ENCODE peak calls at places on chromosome 16, in five cellular contexts. P is transverse colon, E is HCT116, V is HepG2, I is sigmoid colon. H is an unnamed sample.

GRCh38 chr16:320206-320605 is 32.3 kb downstream of the AXIN1 start:
- DNase-seq in I (no peak), E (no peak), V (no peak), P (no peak), H (no peak)

GRCh38 chr16:24645739-24646645 is 83.5 kb upstream of the TNRC6A start:
- DNase-seq in V (peak), E (peak), I (peak), P (no peak), H (no peak)

GRCh38 chr16:8583712-8584111 is 6.6 kb downstream of the TMEM114 start:
- DNase-seq in V (no peak), I (no peak), E (peak), P (no peak), H (no peak)

GRCh38 chr16:65059421-65059980 is 62.4 kb downstream of the CDH11 start:
- DNase-seq in E (no peak), V (no peak), I (no peak), P (no peak), H (no peak)

GRCh38 chr16:24070851-24071250 is 185.3 kb upstream of the CACNG3 start:
- DNase-seq in P (no peak), I (no peak), E (peak), V (peak), H (no peak)

GRCh38 chr16:56742030-56742984 is 12.4 kb downstream of the NUP93 start:
- DNase-seq in V (no peak), P (no peak), E (peak), I (no peak), H (no peak)

GRCh38 chr16:65249768-65250167 is 127.9 kb upstream of the CDH11 start:
- DNase-seq in E (no peak), V (no peak), P (no peak), I (peak), H (no peak)

GRCh38 chr16:48531011-48531962 is 78.7 kb downstream of the N4BP1 start:
- DNase-seq in E (no peak), P (no peak), I (peak), V (no peak), H (no peak)

GRCh38 chr16:3401719-3402397 is 843 bp downstream of the ZNF174 start:
- DNase-seq in V (peak), I (no peak), P (no peak), E (no peak), H (no peak)

GRCh38 chr16:65318590-65319267 is 196.9 kb upstream of the CDH11 start:
- DNase-seq in V (no peak), P (no peak), I (no peak), E (no peak), H (no peak)

GRCh38 chr16:53094013-53094630 is 39.3 kb downstream of the CHD9 start:
- DNase-seq in E (no peak), I (peak), V (no peak), P (peak), H (peak)

GRCh38 chr16:75097941-75098897 is 18.4 kb downstream of the LDHD start:
- DNase-seq in E (no peak), V (no peak), I (no peak), P (no peak), H (no peak)

GRCh38 chr16:3650631-3651265 is 3.7 kb upstream of the DNASE1 start:
- DNase-seq in P (no peak), V (no peak), E (no peak), I (peak), H (no peak)

GRCh38 chr16:75065149-75065807 is 51.3 kb downstream of the LDHD start:
- DNase-seq in V (no peak), I (no peak), P (peak), E (no peak), H (peak)

GRCh38 chr16:69494993-69495392 is 70.6 kb downstream of the CYB5B start:
- DNase-seq in P (peak), V (peak), I (no peak), E (peak), H (no peak)

GRCh38 chr16:1770328-1771071 is 843 bp downstream of the NME3 start:
- DNase-seq in E (peak), I (peak), P (peak), V (no peak), H (peak)

GRCh38 chr16:50313596-50314483 is 47.5 kb downstream of the ADCY7 start:
- DNase-seq in V (peak), I (peak), P (no peak), E (no peak), H (no peak)

GRCh38 chr16:12971216-12971615 is 69.8 kb downstream of the SHISA9 start:
- DNase-seq in E (no peak), V (no peak), P (no peak), I (no peak), H (no peak)

GRCh38 chr16:49487746-49488145 is 114.1 kb downstream of the C16orf78 start:
- DNase-seq in P (peak), I (peak), V (no peak), E (no peak), H (no peak)

GRCh38 chr16:569445-570254 is at the start of gene PIGQ:
- DNase-seq in V (peak), I (peak), P (peak), E (no peak), H (peak)

GRCh38 chr16:67855789-67856188 is 8.3 kb upstream of the CENPT start:
- DNase-seq in E (no peak), V (no peak), I (no peak), P (no peak), H (no peak)

GRCh38 chr16:57358527-57359095 is at the start of gene CCL22:
- DNase-seq in E (no peak), P (no peak), V (no peak), I (no peak), H (no peak)

GRCh38 chr16:68473358-68474064 is 25.2 kb upstream of the SMPD3 start:
- DNase-seq in V (no peak), E (no peak), I (no peak), P (no peak), H (no peak)

GRCh38 chr16:26816885-26817571 is 249.7 kb upstream of the C16orf82 start:
- DNase-seq in E (no peak), P (no peak), I (no peak), V (no peak), H (no peak)

GRCh38 chr16:24689128-24689527 is 40.3 kb upstream of the TNRC6A start:
- DNase-seq in P (no peak), I (no peak), V (peak), E (peak), H (no peak)

GRCh38 chr16:61957075-61957474 is 79.2 kb downstream of the CDH8 start:
- DNase-seq in I (no peak), P (no peak), E (no peak), V (no peak), H (no peak)

DNA sequence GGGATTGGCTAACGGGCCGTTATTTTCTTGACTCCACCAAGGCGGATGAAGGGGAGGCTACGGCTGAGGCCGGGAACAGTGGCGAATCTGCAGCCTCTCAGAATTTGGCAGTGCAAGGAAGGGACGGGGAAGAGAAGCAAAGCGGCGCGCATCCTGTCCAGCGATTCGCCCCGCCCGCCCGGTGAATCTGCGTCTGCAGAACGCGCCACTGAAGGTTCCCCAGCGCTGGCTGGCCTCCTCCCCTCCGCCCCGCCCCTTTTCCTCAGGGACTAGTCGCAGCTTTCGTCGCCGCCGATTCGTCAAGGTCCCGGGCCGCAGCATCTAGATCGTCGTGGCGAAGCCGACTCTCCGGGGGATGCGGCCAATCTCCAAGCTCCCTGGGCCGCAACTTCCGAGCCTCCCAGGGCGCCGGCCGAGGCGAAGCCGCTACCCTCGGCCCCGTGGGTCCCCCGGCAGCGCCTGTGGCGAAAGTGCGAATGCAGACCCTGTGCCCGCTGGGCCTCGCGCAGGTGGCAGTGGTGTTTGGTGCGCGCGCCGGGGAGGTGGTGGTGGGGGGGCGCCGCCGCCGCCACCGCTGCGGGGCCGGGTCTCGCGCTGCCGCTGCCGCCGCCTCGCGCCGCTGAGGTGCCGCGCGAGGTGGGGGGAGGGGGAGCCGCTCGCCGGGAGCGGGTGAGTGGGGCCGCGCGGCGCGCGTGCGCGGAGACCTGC is at the start of gene SETD1A:
- DNase-seq in V (peak), E (peak), I (peak), P (peak), H (peak)
- TF ChIP-seq POLR2A in V (no peak), E (no peak), I (peak), P (peak), H (peak)

GRCh38 chr16:86568677-86569623 is 2.3 kb downstream of the FOXC2 start:
- DNase-seq in E (no peak), P (no peak), I (no peak), V (no peak), H (no peak)
- H3K4me3 ChIP-seq in E (no peak), P (no peak), I (peak), V (no peak), H (no peak)

GRCh38 chr16:89727406-89728120 is 6.2 kb downstream of the ZNF276 start:
- DNase-seq in P (no peak), I (no peak), V (no peak), E (no peak), H (no peak)
- TF ChIP-seq POLR2AphosphoS5 in P (no peak), I (no peak), V (no peak), E (no peak), H (no peak)

GRCh38 chr16:66801320-66802105 is at the start of gene TERB1:
- DNase-seq in V (no peak), E (no peak), I (no peak), P (no peak), H (no peak)

GRCh38 chr16:66798162-66798561 is 3.2 kb downstream of the TERB1 start:
- DNase-seq in V (no peak), P (no peak), I (no peak), E (no peak), H (no peak)

GRCh38 chr16:66800856-66801255 is 528 bp downstream of the TERB1 start:
- DNase-seq in V (no peak), P (no peak), E (no peak), I (no peak), H (no peak)
- TF ChIP-seq POLR2A in V (no peak), P (no peak), E (no peak), I (no peak), H (no peak)

GRCh38 chr16:47463771-47464624 is 2.9 kb downstream of the PHKB start:
- DNase-seq in I (no peak), P (no peak), V (no peak), E (no peak), H (no peak)
- H3K4me3 ChIP-seq in I (no peak), P (no peak), V (no peak), E (no peak), H (no peak)

GRCh38 chr16:81513204-81514040 is 68.8 kb downstream of the CMIP start:
- DNase-seq in P (no peak), E (no peak), V (peak), I (peak), H (no peak)
- TF ChIP-seq POLR2AphosphoS5 in P (no peak), E (no peak), V (no peak), I (no peak), H (no peak)

GRCh38 chr16:87836844-87837581 is 32.3 kb downstream of the SLC7A5 start:
- DNase-seq in V (no peak), I (no peak), P (no peak), E (no peak), H (no peak)
- TF ChIP-seq POLR2A in V (no peak), I (no peak), P (no peak), E (no peak), H (no peak)

GRCh38 chr16:10935491-10935890 is 6.8 kb downstream of the DEXI start:
- DNase-seq in P (no peak), E (no peak), V (no peak), I (no peak), H (no peak)
- H3K4me3 ChIP-seq in P (no peak), E (no peak), V (no peak), I (no peak), H (no peak)

GRCh38 chr16:22694887-22695382 is 119.0 kb upstream of the HS3ST2 start:
- DNase-seq in P (peak), V (no peak), I (peak), E (no peak), H (no peak)
- TF ChIP-seq POLR2AphosphoS5 in P (peak), V (no peak), I (peak), E (no peak), H (peak)

GRCh38 chr16:80711406-80711805 is 93.0 kb downstream of the CDYL2 start:
- DNase-seq in P (no peak), V (no peak), E (no peak), I (no peak), H (no peak)

GRCh38 chr16:80707686-80708085 is 96.7 kb downstream of the CDYL2 start:
- DNase-seq in I (no peak), V (no peak), P (no peak), E (no peak), H (no peak)

GRCh38 chr16:80705596-80705995 is 98.8 kb downstream of the CDYL2 start:
- DNase-seq in V (no peak), I (no peak), P (no peak), E (no peak), H (peak)

GRCh38 chr16:80710918-80711317 is 93.5 kb downstream of the CDYL2 start:
- DNase-seq in P (no peak), I (no peak), V (no peak), E (no peak), H (no peak)

GRCh38 chr16:80708823-80709222 is 95.6 kb downstream of the CDYL2 start:
- DNase-seq in V (no peak), E (no peak), I (no peak), P (no peak), H (peak)
- TF ChIP-seq POLR2A in V (no peak), E (no peak), I (no peak), P (no peak), H (no peak)

H was measured in prostate gland.